ENCODE peak calls at places on chromosomes 12 and 14, in eight cellular contexts. A is dorsolateral prefrontal cortex, D is kidney, X is MM.1S, E is GM12865, M is AG04450, C is transverse colon, L is AG04449. Y is an unnamed sample.

GRCh38 chr14:99254391-99255009 is 17.5 kb downstream of the BCL11B start:
- DNase-seq in X (no peak), A (no peak), E (no peak), M (no peak), C (no peak), L (no peak), D (no peak), Y (no peak)

GRCh38 chr12:93243689-93244513 is 133.8 kb upstream of the NUDT4 start:
- DNase-seq in A (no peak), X (peak; percentile 89), E (peak; percentile 84), M (peak; percentile 45), D (no peak), C (peak; percentile 56), L (no peak), Y (no peak)

GRCh38 chr12:111063296-111064026 is 143.1 kb upstream of the MYL2 start:
- DNase-seq in D (no peak), C (no peak), X (no peak), M (no peak), E (no peak), A (no peak), L (no peak), Y (no peak)

GRCh38 chr12:51855586-51856428 is 7.3 kb upstream of the FIGNL2 start:
- DNase-seq in M (no peak), C (no peak), L (no peak), A (no peak), E (no peak), D (peak; percentile 82), X (no peak), Y (no peak)

GRCh38 chr12:49750027-49750977 is 8.9 kb downstream of the TMBIM6 start:
- DNase-seq in E (peak; percentile 73), A (no peak), M (no peak), L (no peak), C (no peak), D (no peak), X (no peak), Y (peak; percentile 38)

GRCh38 chr12:1628671-1629337 is at the start of gene WNT5B:
- DNase-seq in M (no peak), D (no peak), A (no peak), C (no peak), X (no peak), L (no peak), E (no peak), Y (no peak)

GRCh38 chr14:104582649-104583048 is 3.1 kb downstream of the C14orf180 start:
- DNase-seq in E (no peak), M (no peak), L (no peak), D (no peak), X (no peak), A (no peak), C (no peak), Y (no peak)

GRCh38 chr12:56224954-56225353 is 812 bp downstream of the NABP2 start:
- DNase-seq in D (no peak), E (no peak), C (no peak), X (no peak), L (no peak), A (no peak), M (no peak), Y (no peak)

GRCh38 chr12:51721281-51721940 is 127.1 kb downstream of the FIGNL2 start:
- DNase-seq in A (peak; percentile 39), C (no peak), E (peak; percentile 3), X (no peak), M (no peak), D (peak; percentile 83), L (no peak), Y (no peak)

GRCh38 chr12:52243774-52244614 is 11.0 kb downstream of the KRT7 start:
- DNase-seq in A (no peak), L (peak; percentile 54), D (peak; percentile 96), E (peak; percentile 90), C (peak; percentile 58), X (peak; percentile 10), M (peak; percentile 65), Y (peak; percentile 57)

GRCh38 chr12:47586952-47587669 is 118.7 kb downstream of the RPAP3 start:
- DNase-seq in X (no peak), E (no peak), C (no peak), D (no peak), M (no peak), L (no peak), A (no peak), Y (no peak)

GRCh38 chr12:64568313-64568712 is 42.0 kb upstream of the RASSF3 start:
- DNase-seq in M (no peak), D (no peak), A (no peak), E (no peak), C (peak; percentile 48), L (no peak), X (no peak), Y (no peak)

GRCh38 chr12:104551313-104551931 is 94.7 kb downstream of the CHST11 start:
- DNase-seq in E (peak; percentile 32), X (no peak), A (no peak), L (no peak), M (no peak), C (no peak), D (no peak), Y (no peak)

GRCh38 chr14:90405755-90406154 is 8.9 kb downstream of the CALM1 start:
- DNase-seq in E (no peak), M (no peak), C (no peak), L (no peak), D (no peak), X (no peak), A (no peak), Y (no peak)

DNA sequence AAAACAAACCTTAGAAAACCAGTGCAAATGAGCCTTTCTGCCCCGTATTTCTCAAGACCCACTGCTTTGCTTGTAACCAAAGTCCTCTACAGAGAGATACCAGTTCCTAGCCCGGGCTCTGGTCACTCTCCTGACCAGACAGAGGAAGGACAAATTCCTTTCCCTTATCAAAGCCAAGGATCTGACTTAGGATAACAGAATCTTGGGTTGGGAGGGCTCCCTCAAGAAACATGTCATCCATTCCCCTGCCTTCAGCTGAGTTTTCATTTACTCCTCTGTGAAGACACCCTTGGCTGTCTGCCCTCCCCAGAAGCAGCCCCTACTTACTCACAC is 116.0 kb upstream of the PARP11 start:
- DNase-seq in D (no peak), L (no peak), E (no peak), C (no peak), X (no peak), M (no peak), A (no peak), Y (no peak)
- TF ChIP-seq CTCF in D (no peak), L (no peak), E (no peak), C (no peak), X (no peak), M (no peak), A (no peak), Y (no peak)

GRCh38 chr14:89165810-89166209 is 251.2 kb downstream of the FOXN3 start:
- DNase-seq in L (no peak), M (no peak), E (no peak), X (no peak), C (no peak), A (no peak), D (no peak), Y (no peak)
- H3K4me3 ChIP-seq in L (no peak overlapping the region), M (no peak overlapping the region), E (peak overlapping the region; percentile 47), X (peak overlapping the region; percentile 42), C (peak overlapping the region; percentile 20), A (no peak overlapping the region), D (no peak overlapping the region), Y (peak overlapping the region; percentile 15)

GRCh38 chr14:69135133-69135532 is 17.8 kb downstream of the DCAF5 start:
- DNase-seq in E (no peak), A (no peak), M (no peak), L (no peak), X (no peak), C (no peak), D (no peak), Y (no peak)

GRCh38 chr14:69138189-69138535 is 14.8 kb downstream of the DCAF5 start:
- DNase-seq in L (no peak), A (no peak), X (no peak), M (no peak), C (no peak), D (no peak), E (no peak), Y (no peak)

GRCh38 chr14:69137456-69138188 is 15.3 kb downstream of the DCAF5 start:
- DNase-seq in A (no peak), C (no peak), L (no peak), X (no peak), M (no peak), D (no peak), E (peak; percentile 56), Y (no peak)

GRCh38 chr14:69141550-69141949 is 11.4 kb downstream of the DCAF5 start:
- DNase-seq in D (no peak), A (no peak), C (no peak), M (no peak), X (no peak), L (no peak), E (no peak), Y (no peak)

DNA sequence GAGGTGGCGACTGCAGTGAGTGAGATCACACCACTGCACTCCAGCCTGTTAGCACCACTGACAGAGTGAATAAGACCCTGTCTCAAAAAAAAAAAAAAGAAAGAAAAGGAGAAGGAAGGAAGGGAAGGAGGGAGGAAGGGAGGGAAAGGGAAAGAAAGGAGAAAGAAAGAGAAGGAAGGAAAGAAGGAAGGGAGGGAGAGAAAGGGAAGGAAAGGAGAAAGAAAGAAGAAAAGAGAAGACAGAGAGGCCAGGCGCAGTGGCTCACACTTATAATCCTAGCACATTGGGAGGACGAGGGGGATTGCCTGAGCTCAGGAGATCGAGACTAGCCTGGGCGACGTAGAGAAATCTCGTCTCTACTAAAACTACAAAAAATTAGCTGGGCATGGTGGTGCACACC is 13.2 kb downstream of the DCAF5 start:
- DNase-seq in M (no peak), A (no peak), L (no peak), C (no peak), D (no peak), X (no peak), E (no peak), Y (no peak)
- TF ChIP-seq CTCF in M (no peak), A (no peak), L (no peak), C (no peak), D (no peak), X (no peak), E (no peak), Y (no peak)

GRCh38 chr14:60164404-60164716 is 838 bp downstream of the DHRS7 start:
- DNase-seq in E (no peak), C (no peak), L (no peak), M (no peak), D (no peak), X (no peak), A (no peak), Y (no peak)

GRCh38 chr14:60165547-60165876 is 314 bp upstream of the DHRS7 start:
- DNase-seq in M (no peak), C (no peak), D (no peak), L (no peak), A (no peak), X (no peak), E (no peak), Y (no peak)

GRCh38 chr14:60161176-60162107 is 3.8 kb downstream of the DHRS7 start:
- DNase-seq in L (no peak), D (no peak), E (no peak), M (no peak), X (no peak), C (no peak), A (no peak), Y (no peak)

GRCh38 chr14:60164717-60165546 is at the start of gene DHRS7:
- DNase-seq in L (no peak), X (peak; percentile 67), D (peak; percentile 95), E (peak; percentile 90), C (peak; percentile 86), A (peak; percentile 77), M (peak; percentile 24), Y (peak; percentile 64)

DNA sequence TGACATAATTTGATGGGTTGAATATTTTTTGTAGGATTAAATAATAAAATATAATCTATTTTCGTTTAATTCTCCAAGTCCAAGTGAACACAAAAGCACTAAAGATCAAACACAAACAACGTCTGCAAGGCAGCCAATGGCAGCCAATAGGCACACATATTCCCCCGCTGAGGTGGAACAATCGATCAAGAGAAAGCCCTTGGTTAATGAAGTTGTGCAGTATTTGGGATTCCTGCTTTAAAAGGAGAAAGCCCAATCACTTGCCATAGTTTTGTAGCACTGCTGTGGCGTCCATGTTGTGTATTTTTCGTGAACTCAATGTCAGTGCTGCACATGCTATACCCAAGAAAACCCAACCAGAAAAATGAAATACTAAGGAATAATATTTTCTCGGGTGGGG is 1.5 kb downstream of the DHRS7 start:
- DNase-seq in L (no peak), A (no peak), X (no peak), E (no peak), D (no peak), C (no peak), M (no peak), Y (no peak)
- H3K4me3 ChIP-seq in L (no peak overlapping the region), A (peak overlapping the region; percentile 90), X (peak overlapping the region; percentile 83), E (peak overlapping the region; percentile 82), D (peak overlapping the region; percentile 26), C (peak overlapping the region; percentile 83), M (peak overlapping the region; percentile 89), Y (peak overlapping the region; percentile 86)

Y was measured in GM12864.